ENCODE peak calls at places on chromosomes 11 and 22, in nine cellular contexts. S, X, T, O, V, N, K, H and P are unnamed samples.

GRCh38 chr11:70510571-70510970 is 112.2 kb downstream of the CTTN start:
- DNase-seq in V (no peak), X (no peak), H (no peak), S (no peak), K (no peak), T (no peak), O (no peak), N (no peak), P (no peak)

GRCh38 chr11:129766858-129767604 is 48.6 kb upstream of the TMEM45B start:
- DNase-seq in S (peak; percentile 52), K (no peak), O (no peak), X (no peak), V (no peak), T (peak; percentile 32), H (peak; percentile 57), N (no peak), P (no peak)

GRCh38 chr22:28801845-28802594 is 1.7 kb upstream of the XBP1 start:
- DNase-seq in S (peak; percentile 87), T (no peak), O (no peak), N (no peak), K (no peak), V (no peak), X (no peak), H (no peak), P (no peak)

GRCh38 chr11:64536396-64536935 is 54.6 kb upstream of the SLC22A12 start:
- DNase-seq in H (peak; percentile 36), X (no peak), V (peak; percentile 35), T (no peak), S (no peak), K (peak; percentile 6), N (no peak), O (no peak), P (no peak)

GRCh38 chr11:11572386-11572785 is 49.4 kb downstream of the GALNT18 start:
- DNase-seq in N (no peak), S (no peak), O (no peak), H (no peak), T (no peak), V (no peak), X (no peak), K (no peak), P (no peak)

GRCh38 chr11:124970925-124971324 is 16.9 kb downstream of the CCDC15 start:
- DNase-seq in S (peak; percentile 27), H (peak; percentile 54), O (no peak), K (no peak), T (no peak), V (no peak), X (no peak), N (no peak), P (no peak)

GRCh38 chr22:49658902-49659280 is 168.8 kb downstream of the BRD1 start:
- DNase-seq in T (no peak), K (peak; percentile 13), V (no peak), H (no peak), N (no peak), O (no peak), X (no peak), S (no peak), P (no peak)

GRCh38 chr11:19547044-19547443 is 165.6 kb upstream of the NAV2 start:
- DNase-seq in S (no peak), O (no peak), T (no peak), V (no peak), N (no peak), K (no peak), H (no peak), X (no peak), P (no peak)

GRCh38 chr11:32003335-32003734 is 87.5 kb upstream of the RCN1 start:
- DNase-seq in O (no peak), T (no peak), K (no peak), V (no peak), X (no peak), S (no peak), N (no peak), H (no peak), P (no peak)

GRCh38 chr22:37241351-37242142 is 2.5 kb downstream of the RAC2 start:
- DNase-seq in H (no peak), X (no peak), K (peak; percentile 60), S (no peak), V (no peak), N (no peak), T (peak; percentile 68), O (no peak), P (no peak)

GRCh38 chr11:46321757-46322156 is 25.5 kb upstream of the DGKZ start:
- DNase-seq in N (no peak), T (no peak), O (no peak), H (no peak), K (no peak), V (no peak), X (no peak), S (no peak), P (no peak)

GRCh38 chr11:1049071-1049405 is 12.5 kb upstream of the MUC6 start:
- DNase-seq in K (no peak), X (no peak), O (peak; percentile 3), S (no peak), V (peak; percentile 42), N (no peak), H (no peak), T (no peak), P (no peak)

GRCh38 chr11:9626778-9627394 is 37.0 kb upstream of the SWAP70 start:
- DNase-seq in N (no peak), T (no peak), V (no peak), O (no peak), K (no peak), X (no peak), H (no peak), S (no peak), P (no peak)

GRCh38 chr11:103413266-103413888 is 304.2 kb downstream of the DYNC2H1 start:
- DNase-seq in N (no peak), T (no peak), K (no peak), V (no peak), H (no peak), S (no peak), X (no peak), O (no peak), P (no peak)

GRCh38 chr11:104028476-104028875 is 8.0 kb upstream of the DDI1 start:
- DNase-seq in O (no peak), T (no peak), K (no peak), H (no peak), N (no peak), X (no peak), S (no peak), V (no peak), P (peak; percentile 26)

GRCh38 chr22:46018859-46019258 is 41.9 kb upstream of the WNT7B start:
- DNase-seq in V (no peak), K (no peak), T (no peak), S (no peak), X (no peak), N (no peak), H (no peak), O (no peak), P (no peak)

GRCh38 chr11:69343401-69344321 is 49.7 kb downstream of the MYEOV start:
- DNase-seq in O (no peak), H (no peak), V (peak; percentile 48), S (no peak), X (no peak), T (no peak), K (no peak), N (no peak), P (no peak)

GRCh38 chr11:67310246-67311050 is 7.1 kb downstream of the SSH3 start:
- DNase-seq in V (peak; percentile 53), H (no peak), X (no peak), K (no peak), O (no peak), N (no peak), T (no peak), S (no peak), P (no peak)

GRCh38 chr11:85725510-85726258 is 39.7 kb upstream of the CCDC89 start:
- DNase-seq in S (no peak), N (no peak), O (no peak), H (peak; percentile 95), X (peak; percentile 88), T (no peak), V (no peak), K (no peak), P (peak; percentile 87)

GRCh38 chr22:41367039-41367679 is 14.6 kb upstream of the TEF start:
- DNase-seq in K (peak; percentile 97), V (peak; percentile 98), N (peak; percentile 8), X (peak; percentile 80), T (peak; percentile 24), H (peak; percentile 81), S (peak; percentile 80), O (no peak), P (peak; percentile 80)

GRCh38 chr22:50053861-50054260 is 4.2 kb downstream of the TTLL8 start:
- DNase-seq in N (no peak), V (no peak), X (no peak), K (no peak), T (no peak), S (no peak), H (no peak), O (no peak), P (no peak)

GRCh38 chr22:46171940-46172339 is 21.6 kb downstream of the PPARA start:
- DNase-seq in K (no peak), O (no peak), V (no peak), T (no peak), S (no peak), H (peak; percentile 90), X (no peak), N (no peak), P (peak; percentile 60)

GRCh38 chr11:134821422-134821821 is 409.4 kb upstream of the B3GAT1 start:
- DNase-seq in H (no peak), K (no peak), O (no peak), N (no peak), X (no peak), S (no peak), V (no peak), T (no peak), P (no peak)

GRCh38 chr11:77361184-77361583 is 59.7 kb upstream of the GDPD4 start:
- DNase-seq in O (no peak), V (no peak), H (peak; percentile 56), T (no peak), X (peak; percentile 35), N (no peak), S (no peak), K (no peak), P (peak; percentile 37)

GRCh38 chr11:12232160-12232559 is 121.8 kb downstream of the MICAL2 start:
- DNase-seq in X (no peak), N (no peak), T (no peak), O (no peak), V (no peak), S (no peak), H (no peak), K (no peak), P (no peak)

GRCh38 chr22:49678842-49679170 is 148.9 kb downstream of the BRD1 start:
- DNase-seq in X (no peak), K (no peak), S (no peak), O (no peak), H (no peak), N (no peak), T (no peak), V (peak; percentile 14), P (no peak)

GRCh38 chr22:49324527-49325491 is 502.9 kb downstream of the BRD1 start:
- DNase-seq in X (no peak), V (peak; percentile 36), O (no peak), H (no peak), K (peak; percentile 26), S (no peak), N (no peak), T (no peak), P (no peak)

GRCh38 chr11:1928038-1928890 is 8.8 kb downstream of the TNNT3 start:
- DNase-seq in V (no peak), X (no peak), S (no peak), T (no peak), H (no peak), K (no peak), N (no peak), O (no peak), P (no peak)

GRCh38 chr11:82183346-82183745 is 550.3 kb downstream of the FAM181B start:
- DNase-seq in S (no peak), N (no peak), H (no peak), X (no peak), V (no peak), K (no peak), T (no peak), O (no peak), P (no peak)